ENCODE peak calls at places on chromosomes 5 and 9, in nine cellular contexts. One of them, this sample, is unnamed.

GRCh38 chr9:21694424-21694823 is 108.0 kb upstream of the MTAP start:
- DNase-seq in adrenal gland: no peak
- DNase-seq in tibial artery: no peak
- DNase-seq in cardiac muscle cell: no peak
- DNase-seq in stomach: no peak
- DNase-seq in GM23248: no peak
- DNase-seq in upper lobe of right lung: no peak
- DNase-seq in WERI-Rb-1: no peak
- DNase-seq in HCT116: no peak
- DNase-seq in this sample: no peak

GRCh38 chr5:40497573-40497972 is 182.1 kb upstream of the PTGER4 start:
- DNase-seq in cardiac muscle cell: no peak
- DNase-seq in WERI-Rb-1: no peak
- DNase-seq in stomach: no peak
- DNase-seq in tibial artery: no peak
- DNase-seq in upper lobe of right lung: no peak
- DNase-seq in HCT116: no peak
- DNase-seq in adrenal gland: no peak
- DNase-seq in GM23248: peak; percentile 9
- DNase-seq in this sample: peak; percentile 24

GRCh38 chr9:110526426-110526825 is 53.1 kb downstream of the SVEP1 start:
- DNase-seq in GM23248: peak; percentile 81
- DNase-seq in tibial artery: no peak
- DNase-seq in upper lobe of right lung: no peak
- DNase-seq in adrenal gland: no peak
- DNase-seq in cardiac muscle cell: no peak
- DNase-seq in HCT116: no peak
- DNase-seq in WERI-Rb-1: no peak
- DNase-seq in stomach: no peak
- DNase-seq in this sample: no peak

GRCh38 chr5:73451218-73452130 is 2.9 kb upstream of the FOXD1 start:
- DNase-seq in adrenal gland: peak; percentile 59
- DNase-seq in tibial artery: no peak
- DNase-seq in cardiac muscle cell: peak; percentile 79
- DNase-seq in HCT116: no peak
- DNase-seq in GM23248: peak; percentile 88
- DNase-seq in WERI-Rb-1: peak; percentile 79
- DNase-seq in stomach: peak; percentile 69
- DNase-seq in upper lobe of right lung: peak; percentile 83
- DNase-seq in this sample: peak; percentile 65

GRCh38 chr5:154860765-154861164 is 2.3 kb downstream of the CNOT8 start:
- DNase-seq in GM23248: peak; percentile 18
- DNase-seq in HCT116: no peak
- DNase-seq in tibial artery: no peak
- DNase-seq in cardiac muscle cell: no peak
- DNase-seq in WERI-Rb-1: no peak
- DNase-seq in stomach: no peak
- DNase-seq in upper lobe of right lung: no peak
- DNase-seq in adrenal gland: no peak
- DNase-seq in this sample: no peak

GRCh38 chr9:26264709-26265601 is 586.7 kb upstream of the TUSC1 start:
- DNase-seq in GM23248: peak; percentile 94
- DNase-seq in tibial artery: no peak
- DNase-seq in upper lobe of right lung: no peak
- DNase-seq in stomach: no peak
- DNase-seq in HCT116: no peak
- DNase-seq in adrenal gland: no peak
- DNase-seq in cardiac muscle cell: no peak
- DNase-seq in WERI-Rb-1: no peak
- DNase-seq in this sample: no peak

GRCh38 chr5:22057012-22057411 is 796.1 kb downstream of the CDH12 start:
- DNase-seq in stomach: no peak
- DNase-seq in adrenal gland: no peak
- DNase-seq in HCT116: no peak
- DNase-seq in tibial artery: no peak
- DNase-seq in GM23248: no peak
- DNase-seq in WERI-Rb-1: no peak
- DNase-seq in upper lobe of right lung: no peak
- DNase-seq in cardiac muscle cell: no peak
- DNase-seq in this sample: no peak

GRCh38 chr5:58871648-58872242 is 288.9 kb downstream of the RAB3C start:
- DNase-seq in stomach: no peak
- DNase-seq in tibial artery: no peak
- DNase-seq in adrenal gland: peak; percentile 24
- DNase-seq in upper lobe of right lung: no peak
- DNase-seq in GM23248: peak; percentile 47
- DNase-seq in WERI-Rb-1: no peak
- DNase-seq in HCT116: peak; percentile 28
- DNase-seq in cardiac muscle cell: peak; percentile 44
- DNase-seq in this sample: peak; percentile 39

GRCh38 chr9:133710661-133711427 is 27.3 kb downstream of the SARDH start:
- DNase-seq in upper lobe of right lung: peak; percentile 64
- DNase-seq in WERI-Rb-1: no peak
- DNase-seq in HCT116: no peak
- DNase-seq in tibial artery: no peak
- DNase-seq in cardiac muscle cell: no peak
- DNase-seq in adrenal gland: no peak
- DNase-seq in stomach: no peak
- DNase-seq in GM23248: no peak
- DNase-seq in this sample: no peak

GRCh38 chr9:90014421-90014820 is 409.6 kb downstream of the GADD45G start:
- DNase-seq in upper lobe of right lung: no peak
- DNase-seq in GM23248: no peak
- DNase-seq in stomach: no peak
- DNase-seq in cardiac muscle cell: no peak
- DNase-seq in HCT116: no peak
- DNase-seq in tibial artery: no peak
- DNase-seq in WERI-Rb-1: no peak
- DNase-seq in adrenal gland: no peak
- DNase-seq in this sample: peak; percentile 92

GRCh38 chr9:119400607-119401006 is 31.4 kb upstream of the BRINP1 start:
- DNase-seq in stomach: no peak
- DNase-seq in upper lobe of right lung: no peak
- DNase-seq in GM23248: no peak
- DNase-seq in adrenal gland: no peak
- DNase-seq in HCT116: no peak
- DNase-seq in cardiac muscle cell: no peak
- DNase-seq in WERI-Rb-1: no peak
- DNase-seq in tibial artery: no peak
- DNase-seq in this sample: no peak

GRCh38 chr9:116842658-116843057 is 155.6 kb downstream of the TRIM32 start:
- DNase-seq in cardiac muscle cell: no peak
- DNase-seq in WERI-Rb-1: peak; percentile 91
- DNase-seq in stomach: no peak
- DNase-seq in HCT116: no peak
- DNase-seq in adrenal gland: no peak
- DNase-seq in upper lobe of right lung: no peak
- DNase-seq in tibial artery: no peak
- DNase-seq in GM23248: no peak
- DNase-seq in this sample: no peak

GRCh38 chr5:143216211-143216610 is 187.3 kb downstream of the NR3C1 start:
- DNase-seq in stomach: no peak
- DNase-seq in tibial artery: no peak
- DNase-seq in adrenal gland: no peak
- DNase-seq in cardiac muscle cell: no peak
- DNase-seq in GM23248: no peak
- DNase-seq in HCT116: no peak
- DNase-seq in WERI-Rb-1: no peak
- DNase-seq in upper lobe of right lung: no peak
- DNase-seq in this sample: no peak

GRCh38 chr5:170491479-170491878 is 12.3 kb upstream of the KCNIP1 start:
- DNase-seq in upper lobe of right lung: no peak
- DNase-seq in cardiac muscle cell: no peak
- DNase-seq in WERI-Rb-1: no peak
- DNase-seq in stomach: no peak
- DNase-seq in HCT116: no peak
- DNase-seq in tibial artery: no peak
- DNase-seq in GM23248: peak; percentile 95
- DNase-seq in adrenal gland: peak; percentile 16
- DNase-seq in this sample: peak; percentile 69

GRCh38 chr5:75340714-75341478 is 3.9 kb downstream of the HMGCR start:
- DNase-seq in adrenal gland: no peak
- DNase-seq in tibial artery: no peak
- DNase-seq in cardiac muscle cell: no peak
- DNase-seq in GM23248: peak; percentile 34
- DNase-seq in HCT116: no peak
- DNase-seq in upper lobe of right lung: no peak
- DNase-seq in WERI-Rb-1: no peak
- DNase-seq in stomach: no peak
- DNase-seq in this sample: peak; percentile 78

DNA sequence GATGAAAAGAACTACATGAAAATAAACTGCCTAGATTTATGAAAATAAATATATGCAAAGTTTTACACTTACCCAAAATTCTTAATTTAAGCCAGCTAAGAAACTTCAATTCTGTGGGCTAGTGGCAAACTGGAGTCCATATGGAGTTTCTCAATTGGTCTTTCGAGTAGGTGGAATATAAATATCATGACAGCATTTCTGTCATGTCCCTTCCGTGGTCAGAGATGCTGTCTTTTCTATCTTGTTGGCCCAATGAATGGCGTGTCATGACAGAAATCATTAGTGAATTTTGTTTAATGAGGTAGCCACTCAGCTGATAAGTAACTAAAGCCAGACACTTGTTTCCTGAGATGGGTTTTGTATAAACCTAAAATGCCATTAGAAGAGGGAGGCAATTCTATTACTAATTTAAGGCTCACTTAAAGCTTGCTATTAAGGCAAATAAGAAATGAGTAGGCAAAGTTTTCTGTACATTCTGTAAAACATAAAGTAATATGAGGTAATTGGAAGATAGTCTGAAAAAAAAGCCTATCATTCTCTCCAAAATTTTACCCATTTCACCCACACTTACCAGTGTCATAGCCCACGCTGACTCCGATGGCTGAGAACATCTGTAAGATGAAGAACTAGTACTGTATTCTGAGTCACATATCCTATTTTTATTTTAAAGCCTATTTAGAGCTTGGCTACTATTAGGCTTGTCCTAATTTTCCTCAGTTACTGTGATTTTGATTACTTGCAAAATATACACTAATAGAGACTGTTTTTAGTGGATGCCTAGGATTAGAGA is 419.3 kb upstream of the MEF2C start:
- DNase-seq in GM23248: no peak
- DNase-seq in HCT116: no peak
- DNase-seq in adrenal gland: no peak
- DNase-seq in tibial artery: no peak
- DNase-seq in cardiac muscle cell: no peak
- DNase-seq in upper lobe of right lung: no peak
- DNase-seq in WERI-Rb-1: no peak
- DNase-seq in stomach: no peak
- DNase-seq in this sample: no peak
- H3K27ac ChIP-seq in GM23248: no peak overlapping the region
- H3K27ac ChIP-seq in HCT116: no peak overlapping the region
- H3K27ac ChIP-seq in adrenal gland: no peak overlapping the region
- H3K27ac ChIP-seq in tibial artery: no peak overlapping the region
- H3K27ac ChIP-seq in cardiac muscle cell: no peak overlapping the region
- H3K27ac ChIP-seq in upper lobe of right lung: no peak overlapping the region
- H3K27ac ChIP-seq in WERI-Rb-1: no peak overlapping the region
- H3K27ac ChIP-seq in stomach: peak overlapping the region; percentile 24
- H3K27ac ChIP-seq in this sample: no peak overlapping the region

GRCh38 chr9:754150-754931 is 87.2 kb upstream of the DMRT1 start:
- DNase-seq in cardiac muscle cell: no peak
- DNase-seq in GM23248: no peak
- DNase-seq in WERI-Rb-1: no peak
- DNase-seq in upper lobe of right lung: no peak
- DNase-seq in tibial artery: no peak
- DNase-seq in HCT116: no peak
- DNase-seq in stomach: no peak
- DNase-seq in adrenal gland: no peak
- DNase-seq in this sample: no peak
- H3K27ac ChIP-seq in cardiac muscle cell: no peak overlapping the region
- H3K27ac ChIP-seq in GM23248: no peak overlapping the region
- H3K27ac ChIP-seq in WERI-Rb-1: no peak overlapping the region
- H3K27ac ChIP-seq in upper lobe of right lung: no peak overlapping the region
- H3K27ac ChIP-seq in tibial artery: no peak overlapping the region
- H3K27ac ChIP-seq in HCT116: no peak overlapping the region
- H3K27ac ChIP-seq in stomach: no peak overlapping the region
- H3K27ac ChIP-seq in adrenal gland: no peak overlapping the region
- H3K27ac ChIP-seq in this sample: no peak overlapping the region

GRCh38 chr9:75889577-75889976 is 896 bp upstream of the PCSK5 start:
- DNase-seq in GM23248: no peak
- DNase-seq in adrenal gland: no peak
- DNase-seq in WERI-Rb-1: peak; percentile 18
- DNase-seq in upper lobe of right lung: no peak
- DNase-seq in HCT116: no peak
- DNase-seq in tibial artery: peak; percentile 30
- DNase-seq in cardiac muscle cell: peak; percentile 7
- DNase-seq in stomach: no peak
- DNase-seq in this sample: no peak
- H3K27ac ChIP-seq in GM23248: peak overlapping the region; percentile 52
- H3K27ac ChIP-seq in adrenal gland: peak overlapping the region; percentile 81
- H3K27ac ChIP-seq in WERI-Rb-1: no peak overlapping the region
- H3K27ac ChIP-seq in upper lobe of right lung: peak overlapping the region; percentile 85
- H3K27ac ChIP-seq in HCT116: peak overlapping the region; percentile 44
- H3K27ac ChIP-seq in tibial artery: peak overlapping the region; percentile 91
- H3K27ac ChIP-seq in cardiac muscle cell: no peak overlapping the region
- H3K27ac ChIP-seq in stomach: peak overlapping the region; percentile 89
- H3K27ac ChIP-seq in this sample: no peak overlapping the region

GRCh38 chr5:158285771-158286170 is 426.8 kb upstream of the CLINT1 start:
- DNase-seq in cardiac muscle cell: no peak
- DNase-seq in adrenal gland: no peak
- DNase-seq in upper lobe of right lung: no peak
- DNase-seq in stomach: no peak
- DNase-seq in tibial artery: no peak
- DNase-seq in GM23248: no peak
- DNase-seq in HCT116: no peak
- DNase-seq in WERI-Rb-1: no peak
- DNase-seq in this sample: no peak

GRCh38 chr5:158287643-158288228 is 428.8 kb upstream of the CLINT1 start:
- DNase-seq in HCT116: no peak
- DNase-seq in GM23248: peak; percentile 78
- DNase-seq in WERI-Rb-1: no peak
- DNase-seq in cardiac muscle cell: no peak
- DNase-seq in adrenal gland: no peak
- DNase-seq in stomach: no peak
- DNase-seq in upper lobe of right lung: no peak
- DNase-seq in tibial artery: peak; percentile 25
- DNase-seq in this sample: peak; percentile 26

GRCh38 chr5:158286827-158287226 is 427.9 kb upstream of the CLINT1 start:
- DNase-seq in cardiac muscle cell: no peak
- DNase-seq in stomach: no peak
- DNase-seq in tibial artery: no peak
- DNase-seq in upper lobe of right lung: no peak
- DNase-seq in HCT116: no peak
- DNase-seq in adrenal gland: no peak
- DNase-seq in GM23248: no peak
- DNase-seq in WERI-Rb-1: no peak
- DNase-seq in this sample: peak; percentile 18

GRCh38 chr5:158283341-158283740 is 424.4 kb upstream of the CLINT1 start:
- DNase-seq in tibial artery: no peak
- DNase-seq in GM23248: no peak
- DNase-seq in HCT116: no peak
- DNase-seq in adrenal gland: no peak
- DNase-seq in cardiac muscle cell: no peak
- DNase-seq in stomach: no peak
- DNase-seq in WERI-Rb-1: no peak
- DNase-seq in upper lobe of right lung: no peak
- DNase-seq in this sample: no peak

DNA sequence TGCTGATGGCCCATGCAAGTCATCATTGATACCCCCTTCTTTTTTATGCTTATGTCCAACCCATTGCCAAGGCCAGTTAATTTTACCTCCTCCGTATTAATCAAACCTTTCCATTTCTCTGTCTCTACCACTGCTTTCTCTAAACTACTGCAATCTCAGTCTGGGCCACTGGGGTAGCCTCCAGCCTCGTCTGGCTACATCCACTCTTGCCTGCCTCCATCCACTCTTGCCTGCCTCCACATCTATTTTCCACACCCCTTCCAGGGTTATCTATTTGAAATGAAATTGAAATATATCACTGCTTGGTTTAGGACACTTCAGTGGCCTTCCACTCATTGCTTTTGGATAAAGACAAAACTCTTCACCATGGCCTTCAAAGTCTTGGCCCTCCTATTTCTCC is 425.3 kb upstream of the CLINT1 start:
- DNase-seq in cardiac muscle cell: no peak
- DNase-seq in GM23248: no peak
- DNase-seq in HCT116: no peak
- DNase-seq in WERI-Rb-1: no peak
- DNase-seq in upper lobe of right lung: no peak
- DNase-seq in tibial artery: no peak
- DNase-seq in stomach: no peak
- DNase-seq in adrenal gland: no peak
- DNase-seq in this sample: no peak
- H3K27ac ChIP-seq in cardiac muscle cell: no peak overlapping the region
- H3K27ac ChIP-seq in GM23248: no peak overlapping the region
- H3K27ac ChIP-seq in HCT116: no peak overlapping the region
- H3K27ac ChIP-seq in WERI-Rb-1: no peak overlapping the region
- H3K27ac ChIP-seq in upper lobe of right lung: no peak overlapping the region
- H3K27ac ChIP-seq in tibial artery: no peak overlapping the region
- H3K27ac ChIP-seq in stomach: no peak overlapping the region
- H3K27ac ChIP-seq in adrenal gland: no peak overlapping the region
- H3K27ac ChIP-seq in this sample: no peak overlapping the region

This sample was measured in RWPE1.